ENCODE peak calls at places on chromosomes 13 and 19, in five cellular contexts. One of them, this sample, is unnamed.

GRCh38 chr13:106362637-106363036 is 172.8 kb downstream of the EFNB2 start:
- DNase-seq in activated CD8-positive, alpha-beta memory T cell treated with anti-CD3 and anti-CD28 coated beads for 1 hour: no peak
- DNase-seq in DMS153: no peak
- DNase-seq in T-helper 17 cell: no peak
- DNase-seq in ovary: no peak
- DNase-seq in this sample: no peak

GRCh38 chr19:19662344-19662743 is 1.1 kb downstream of the ATP13A1 start:
- DNase-seq in ovary: peak; percentile 19
- DNase-seq in activated CD8-positive, alpha-beta memory T cell treated with anti-CD3 and anti-CD28 coated beads for 1 hour: no peak
- DNase-seq in DMS153: no peak
- DNase-seq in T-helper 17 cell: no peak
- DNase-seq in this sample: no peak

GRCh38 chr19:15427991-15428471 is 9.2 kb upstream of the AKAP8L start:
- DNase-seq in T-helper 17 cell: no peak
- DNase-seq in ovary: no peak
- DNase-seq in DMS153: no peak
- DNase-seq in activated CD8-positive, alpha-beta memory T cell treated with anti-CD3 and anti-CD28 coated beads for 1 hour: no peak
- DNase-seq in this sample: no peak

GRCh38 chr13:21884965-21885567 is 214.2 kb downstream of the FGF9 start:
- DNase-seq in ovary: no peak
- DNase-seq in T-helper 17 cell: no peak
- DNase-seq in DMS153: peak; percentile 86
- DNase-seq in activated CD8-positive, alpha-beta memory T cell treated with anti-CD3 and anti-CD28 coated beads for 1 hour: no peak
- DNase-seq in this sample: no peak

GRCh38 chr19:18514800-18515682 is 6.8 kb downstream of the ELL start:
- DNase-seq in activated CD8-positive, alpha-beta memory T cell treated with anti-CD3 and anti-CD28 coated beads for 1 hour: no peak
- DNase-seq in T-helper 17 cell: peak; percentile 40
- DNase-seq in ovary: peak; percentile 78
- DNase-seq in DMS153: peak; percentile 64
- DNase-seq in this sample: peak; percentile 81

GRCh38 chr13:49435992-49436391 is 7.9 kb downstream of the CAB39L start:
- DNase-seq in T-helper 17 cell: no peak
- DNase-seq in activated CD8-positive, alpha-beta memory T cell treated with anti-CD3 and anti-CD28 coated beads for 1 hour: no peak
- DNase-seq in DMS153: no peak
- DNase-seq in ovary: no peak
- DNase-seq in this sample: no peak

GRCh38 chr13:31114641-31115040 is 47.1 kb downstream of the HSPH1 start:
- DNase-seq in activated CD8-positive, alpha-beta memory T cell treated with anti-CD3 and anti-CD28 coated beads for 1 hour: no peak
- DNase-seq in DMS153: no peak
- DNase-seq in T-helper 17 cell: no peak
- DNase-seq in ovary: no peak
- DNase-seq in this sample: no peak

GRCh38 chr13:49265822-49266221 is 18.1 kb downstream of the CDADC1 start:
- DNase-seq in activated CD8-positive, alpha-beta memory T cell treated with anti-CD3 and anti-CD28 coated beads for 1 hour: no peak
- DNase-seq in T-helper 17 cell: no peak
- DNase-seq in ovary: no peak
- DNase-seq in DMS153: no peak
- DNase-seq in this sample: no peak

GRCh38 chr19:2266183-2266993 is 10.2 kb upstream of the JSRP1 start:
- DNase-seq in ovary: peak; percentile 81
- DNase-seq in T-helper 17 cell: no peak
- DNase-seq in activated CD8-positive, alpha-beta memory T cell treated with anti-CD3 and anti-CD28 coated beads for 1 hour: no peak
- DNase-seq in DMS153: peak; percentile 28
- DNase-seq in this sample: no peak

GRCh38 chr13:45370922-45371406 is 30.0 kb upstream of the TPT1 start:
- DNase-seq in activated CD8-positive, alpha-beta memory T cell treated with anti-CD3 and anti-CD28 coated beads for 1 hour: peak; percentile 41
- DNase-seq in T-helper 17 cell: peak; percentile 38
- DNase-seq in ovary: peak; percentile 83
- DNase-seq in DMS153: no peak
- DNase-seq in this sample: peak; percentile 40

GRCh38 chr19:47521473-47522180 is 6.8 kb upstream of the NAPA start:
- DNase-seq in DMS153: no peak
- DNase-seq in T-helper 17 cell: no peak
- DNase-seq in ovary: no peak
- DNase-seq in activated CD8-positive, alpha-beta memory T cell treated with anti-CD3 and anti-CD28 coated beads for 1 hour: no peak
- DNase-seq in this sample: no peak

GRCh38 chr19:1253514-1254080 is 5.2 kb downstream of the MIDN start:
- DNase-seq in ovary: no peak
- DNase-seq in T-helper 17 cell: no peak
- DNase-seq in DMS153: no peak
- DNase-seq in activated CD8-positive, alpha-beta memory T cell treated with anti-CD3 and anti-CD28 coated beads for 1 hour: no peak
- DNase-seq in this sample: no peak

GRCh38 chr13:58080806-58081205 is 449.3 kb downstream of the PCDH17 start:
- DNase-seq in activated CD8-positive, alpha-beta memory T cell treated with anti-CD3 and anti-CD28 coated beads for 1 hour: no peak
- DNase-seq in ovary: no peak
- DNase-seq in T-helper 17 cell: no peak
- DNase-seq in DMS153: no peak
- DNase-seq in this sample: no peak

GRCh38 chr13:28819046-28819747 is 942 bp upstream of the MTUS2 start:
- DNase-seq in T-helper 17 cell: no peak
- DNase-seq in ovary: no peak
- DNase-seq in activated CD8-positive, alpha-beta memory T cell treated with anti-CD3 and anti-CD28 coated beads for 1 hour: no peak
- DNase-seq in DMS153: no peak
- DNase-seq in this sample: no peak

GRCh38 chr19:2454199-2454961 is 2.4 kb downstream of the LMNB2 start:
- DNase-seq in DMS153: no peak
- DNase-seq in T-helper 17 cell: no peak
- DNase-seq in ovary: peak; percentile 29
- DNase-seq in activated CD8-positive, alpha-beta memory T cell treated with anti-CD3 and anti-CD28 coated beads for 1 hour: no peak
- DNase-seq in this sample: no peak

GRCh38 chr19:44753932-44754742 is 5.6 kb downstream of the BCL3 start:
- DNase-seq in DMS153: peak; percentile 68
- DNase-seq in T-helper 17 cell: peak; percentile 37
- DNase-seq in ovary: peak; percentile 85
- DNase-seq in activated CD8-positive, alpha-beta memory T cell treated with anti-CD3 and anti-CD28 coated beads for 1 hour: peak; percentile 42
- DNase-seq in this sample: peak; percentile 40

GRCh38 chr19:4304509-4305252 is at the start of gene FSD1:
- DNase-seq in ovary: peak; percentile 51
- DNase-seq in T-helper 17 cell: peak; percentile 35
- DNase-seq in DMS153: peak; percentile 20
- DNase-seq in activated CD8-positive, alpha-beta memory T cell treated with anti-CD3 and anti-CD28 coated beads for 1 hour: peak; percentile 46
- DNase-seq in this sample: peak; percentile 46

GRCh38 chr13:41465215-41465907 is 8.0 kb downstream of the RGCC start:
- DNase-seq in DMS153: no peak
- DNase-seq in activated CD8-positive, alpha-beta memory T cell treated with anti-CD3 and anti-CD28 coated beads for 1 hour: peak; percentile 74
- DNase-seq in ovary: no peak
- DNase-seq in T-helper 17 cell: peak; percentile 78
- DNase-seq in this sample: peak; percentile 88

GRCh38 chr19:30178721-30179402 is 193.3 kb upstream of the ZNF536 start:
- DNase-seq in activated CD8-positive, alpha-beta memory T cell treated with anti-CD3 and anti-CD28 coated beads for 1 hour: no peak
- DNase-seq in DMS153: no peak
- DNase-seq in T-helper 17 cell: no peak
- DNase-seq in ovary: no peak
- DNase-seq in this sample: no peak

GRCh38 chr13:52686381-52686780 is 33.7 kb downstream of the SUGT1 start:
- DNase-seq in ovary: no peak
- DNase-seq in activated CD8-positive, alpha-beta memory T cell treated with anti-CD3 and anti-CD28 coated beads for 1 hour: no peak
- DNase-seq in DMS153: no peak
- DNase-seq in T-helper 17 cell: no peak
- DNase-seq in this sample: no peak

GRCh38 chr13:111897178-111897845 is 169.6 kb upstream of the SOX1 start:
- DNase-seq in ovary: no peak
- DNase-seq in activated CD8-positive, alpha-beta memory T cell treated with anti-CD3 and anti-CD28 coated beads for 1 hour: no peak
- DNase-seq in DMS153: no peak
- DNase-seq in T-helper 17 cell: no peak
- DNase-seq in this sample: no peak

GRCh38 chr19:55704494-55705245 is 29.6 kb downstream of the EPN1 start:
- DNase-seq in DMS153: no peak
- DNase-seq in activated CD8-positive, alpha-beta memory T cell treated with anti-CD3 and anti-CD28 coated beads for 1 hour: no peak
- DNase-seq in ovary: peak; percentile 21
- DNase-seq in T-helper 17 cell: no peak
- DNase-seq in this sample: no peak

GRCh38 chr13:65095697-65096096 is 2134.4 kb downstream of the PCDH9 start:
- DNase-seq in ovary: no peak
- DNase-seq in T-helper 17 cell: no peak
- DNase-seq in activated CD8-positive, alpha-beta memory T cell treated with anti-CD3 and anti-CD28 coated beads for 1 hour: no peak
- DNase-seq in DMS153: no peak
- DNase-seq in this sample: no peak

GRCh38 chr13:50033696-50034095 is 18.5 kb downstream of the KCNRG start:
- DNase-seq in DMS153: no peak
- DNase-seq in T-helper 17 cell: no peak
- DNase-seq in ovary: no peak
- DNase-seq in activated CD8-positive, alpha-beta memory T cell treated with anti-CD3 and anti-CD28 coated beads for 1 hour: no peak
- DNase-seq in this sample: no peak

GRCh38 chr13:68727165-68727564 is 1380.5 kb upstream of the ATXN8OS start:
- DNase-seq in T-helper 17 cell: no peak
- DNase-seq in ovary: no peak
- DNase-seq in DMS153: no peak
- DNase-seq in activated CD8-positive, alpha-beta memory T cell treated with anti-CD3 and anti-CD28 coated beads for 1 hour: no peak
- DNase-seq in this sample: no peak

GRCh38 chr19:44653977-44654784 is 10.5 kb downstream of the PVR start:
- DNase-seq in DMS153: no peak
- DNase-seq in ovary: peak; percentile 42
- DNase-seq in activated CD8-positive, alpha-beta memory T cell treated with anti-CD3 and anti-CD28 coated beads for 1 hour: peak; percentile 45
- DNase-seq in T-helper 17 cell: peak; percentile 51
- DNase-seq in this sample: peak; percentile 50

GRCh38 chr19:29873024-29873800 is 61.4 kb downstream of the CCNE1 start:
- DNase-seq in ovary: peak; percentile 64
- DNase-seq in activated CD8-positive, alpha-beta memory T cell treated with anti-CD3 and anti-CD28 coated beads for 1 hour: peak; percentile 54
- DNase-seq in DMS153: no peak
- DNase-seq in T-helper 17 cell: peak; percentile 60
- DNase-seq in this sample: peak; percentile 61

GRCh38 chr13:29568731-29569130 is 26.8 kb downstream of the SLC7A1 start:
- DNase-seq in T-helper 17 cell: no peak
- DNase-seq in DMS153: no peak
- DNase-seq in activated CD8-positive, alpha-beta memory T cell treated with anti-CD3 and anti-CD28 coated beads for 1 hour: no peak
- DNase-seq in ovary: no peak
- DNase-seq in this sample: no peak

GRCh38 chr13:110590577-110590976 is 24.8 kb upstream of the NAXD start:
- DNase-seq in T-helper 17 cell: no peak
- DNase-seq in activated CD8-positive, alpha-beta memory T cell treated with anti-CD3 and anti-CD28 coated beads for 1 hour: no peak
- DNase-seq in ovary: no peak
- DNase-seq in DMS153: no peak
- DNase-seq in this sample: no peak

GRCh38 chr19:41515054-41515652 is 60.8 kb upstream of the CEACAM21 start:
- DNase-seq in ovary: no peak
- DNase-seq in T-helper 17 cell: no peak
- DNase-seq in activated CD8-positive, alpha-beta memory T cell treated with anti-CD3 and anti-CD28 coated beads for 1 hour: no peak
- DNase-seq in DMS153: no peak
- DNase-seq in this sample: no peak

This sample was measured in CD4-positive, alpha-beta memory T cell.